ENCODE peak calls at places on chromosomes 6 and 20, in nine cellular contexts. K, U, Q, H, V, A, F, G and L are unnamed samples.

GRCh38 chr20:41029150-41029872 is 689 bp downstream of the TOP1 start:
- DNase-seq in U (peak), Q (no peak), H (no peak), V (no peak), K (peak), G (no peak), A (no peak), F (peak), L (peak)

GRCh38 chr6:132174919-132175318 is 223.7 kb upstream of the CCN2 start:
- DNase-seq in K (no peak), Q (no peak), U (no peak), G (no peak), F (no peak), A (no peak), V (no peak), H (no peak), L (no peak)

GRCh38 chr6:105824732-105825131 is 261.4 kb upstream of the PRDM1 start:
- DNase-seq in V (no peak), U (no peak), G (peak), Q (peak), F (peak), H (no peak), A (no peak), K (no peak), L (no peak)

GRCh38 chr6:56642366-56643261 is at the start of gene DST:
- DNase-seq in K (peak), V (no peak), A (peak), U (no peak), Q (peak), F (peak), H (no peak), G (peak), L (no peak)

GRCh38 chr6:55694148-55694547 is 115.2 kb upstream of the HMGCLL1 start:
- DNase-seq in F (peak), V (no peak), G (no peak), A (peak), K (peak), U (no peak), Q (peak), H (no peak), L (no peak)

GRCh38 chr20:18822832-18823231 is 9.2 kb downstream of the SCP2D1 start:
- DNase-seq in K (no peak), H (no peak), V (no peak), G (no peak), Q (no peak), U (no peak), F (no peak), A (no peak), L (no peak)

GRCh38 chr6:119314894-119315272 is 34.7 kb downstream of the MAN1A1 start:
- DNase-seq in G (no peak), K (no peak), F (no peak), H (no peak), U (no peak), Q (no peak), A (no peak), V (no peak), L (no peak)

GRCh38 chr6:121516331-121516730 is 80.9 kb downstream of the GJA1 start:
- DNase-seq in V (no peak), U (no peak), K (no peak), F (peak), Q (no peak), A (no peak), G (peak), H (no peak), L (no peak)

GRCh38 chr6:1475169-1475568 is 85.8 kb downstream of the FOXF2 start:
- DNase-seq in G (no peak), F (no peak), Q (no peak), H (no peak), V (no peak), A (no peak), U (no peak), K (no peak), L (no peak)

GRCh38 chr20:41268402-41268801 is 49.1 kb downstream of the ZHX3 start:
- DNase-seq in G (no peak), K (no peak), V (no peak), H (no peak), A (no peak), U (no peak), Q (no peak), F (no peak), L (no peak)

GRCh38 chr20:24502661-24503060 is 33.2 kb downstream of the SYNDIG1 start:
- DNase-seq in A (no peak), Q (no peak), K (no peak), V (no peak), G (peak), U (no peak), F (peak), H (no peak), L (no peak)

GRCh38 chr6:123909989-123910388 is 106.3 kb downstream of the NKAIN2 start:
- DNase-seq in H (no peak), K (no peak), U (no peak), A (no peak), F (no peak), G (no peak), V (no peak), Q (no peak), L (no peak)

GRCh38 chr20:44598413-44599290 is 16.3 kb downstream of the PKIG start:
- DNase-seq in K (no peak), F (no peak), G (no peak), V (no peak), H (peak), A (no peak), U (no peak), Q (no peak), L (no peak)

GRCh38 chr6:117265425-117266266 is at the start of gene VGLL2:
- DNase-seq in K (peak), V (no peak), F (peak), U (peak), G (no peak), A (no peak), H (peak), Q (peak), L (no peak)

GRCh38 chr6:29909995-29910394 is 32.3 kb upstream of the HLA-A start:
- DNase-seq in F (peak), A (no peak), K (no peak), H (no peak), U (no peak), V (no peak), G (no peak), Q (peak), L (no peak)

GRCh38 chr6:29633532-29633901 is 534 bp upstream of the GABBR1 start:
- DNase-seq in U (no peak), V (no peak), F (no peak), H (no peak), A (no peak), K (peak), G (no peak), Q (no peak), L (no peak)

GRCh38 chr20:35663813-35664543 is 722 bp downstream of the CPNE1 start:
- DNase-seq in K (peak), V (peak), A (no peak), G (no peak), F (peak), H (peak), Q (peak), U (peak), L (no peak)

GRCh38 chr20:17682103-17682888 is at the start of gene RRBP1:
- DNase-seq in Q (peak), F (peak), H (peak), V (peak), A (peak), U (peak), K (peak), G (peak), L (peak)

GRCh38 chr20:24147961-24148360 is 159.4 kb upstream of the GGTLC1 start:
- DNase-seq in Q (no peak), U (no peak), V (no peak), H (no peak), F (no peak), G (no peak), A (no peak), K (no peak), L (no peak)

GRCh38 chr6:3442444-3443220 is 14.2 kb downstream of the SLC22A23 start:
- DNase-seq in G (peak), A (no peak), K (peak), Q (peak), F (peak), H (no peak), U (no peak), V (no peak), L (no peak)